ENCODE peak calls at places on chromosome 19, in seven cellular contexts. L, Q, A, N, M, H and S are unnamed samples.
A peak's percentile ranks its signal among the peaks of the same experiment; 100 is the strongest.

GRCh38 chr19:4089400-4089908 is 22.8 kb upstream of the ZBTB7A start:
- DNase-seq in L (no peak), Q (peak; percentile 40), A (peak; percentile 39), N (no peak), M (no peak), H (no peak), S (no peak)

GRCh38 chr19:52923782-52924593 is 760 bp upstream of the ZNF888 start:
- DNase-seq in L (no peak), Q (no peak), A (peak; percentile 74), N (no peak), M (peak; percentile 27), H (no peak), S (no peak)

GRCh38 chr19:47003611-47003935 is 16.1 kb upstream of the NPAS1 start:
- DNase-seq in L (no peak), Q (no peak), A (no peak), N (peak; percentile 10), M (no peak), H (no peak), S (no peak)

GRCh38 chr19:17073869-17074627 is 1.2 kb downstream of the HAUS8 start:
- DNase-seq in L (no peak), Q (no peak), A (peak; percentile 42), N (peak; percentile 16), M (no peak), H (no peak), S (no peak)

GRCh38 chr19:38173324-38174041 is 50.5 kb downstream of the DPF1 start:
- DNase-seq in L (no peak), Q (no peak), A (no peak), N (peak; percentile 36), M (peak; percentile 85), H (peak; percentile 99), S (no peak)

GRCh38 chr19:56664511-56664910 is 7.0 kb downstream of the ZNF835 start:
- DNase-seq in L (no peak), Q (no peak), A (no peak), N (no peak), M (no peak), H (no peak), S (no peak)

GRCh38 chr19:46599716-46600392 is 1.3 kb upstream of the CALM3 start:
- DNase-seq in L (no peak), Q (no peak), A (no peak), N (no peak), M (no peak), H (no peak), S (no peak)

GRCh38 chr19:1325568-1326294 is 40.1 kb downstream of the EFNA2 start:
- DNase-seq in L (no peak), Q (no peak), A (no peak), N (no peak), M (no peak), H (no peak), S (no peak)

GRCh38 chr19:48135411-48135810 is 24.8 kb upstream of the PLA2G4C start:
- DNase-seq in L (no peak), Q (no peak), A (no peak), N (no peak), M (no peak), H (no peak), S (no peak)

GRCh38 chr19:37929512-37929911 is 22.5 kb downstream of the SIPA1L3 start:
- DNase-seq in L (no peak), Q (no peak), A (no peak), N (no peak), M (no peak), H (no peak), S (no peak)

GRCh38 chr19:12703056-12703455 is 6.6 kb upstream of the FBXW9 start:
- DNase-seq in L (no peak), Q (no peak), A (no peak), N (peak; percentile 43), M (peak; percentile 34), H (peak; percentile 57), S (no peak)

GRCh38 chr19:38658462-38659306 is 11.2 kb downstream of the ACTN4 start:
- DNase-seq in L (peak; percentile 93), Q (no peak), A (peak; percentile 56), N (peak; percentile 100), M (peak; percentile 100), H (peak; percentile 99), S (peak; percentile 100)

GRCh38 chr19:492091-492531 is 4.2 kb upstream of the MADCAM1 start:
- DNase-seq in L (no peak), Q (peak; percentile 46), A (no peak), N (no peak), M (no peak), H (no peak), S (no peak)

GRCh38 chr19:2476451-2477140 is 669 bp downstream of the GADD45B start:
- DNase-seq in L (peak; percentile 83), Q (peak; percentile 64), A (peak; percentile 67), N (peak; percentile 74), M (peak; percentile 76), H (peak; percentile 67), S (peak; percentile 16)

GRCh38 chr19:10835754-10836477 is at the start of gene TMED1:
- DNase-seq in L (peak; percentile 89), Q (peak; percentile 95), A (peak; percentile 100), N (peak; percentile 98), M (peak; percentile 98), H (peak; percentile 99), S (peak; percentile 99)

GRCh38 chr19:16022251-16022650 is 54.0 kb upstream of the TPM4 start:
- DNase-seq in L (no peak), Q (no peak), A (no peak), N (no peak), M (no peak), H (no peak), S (no peak)

GRCh38 chr19:39104104-39104708 is 20.0 kb downstream of the ACP7 start:
- DNase-seq in L (no peak), Q (no peak), A (no peak), N (no peak), M (no peak), H (no peak), S (no peak)

GRCh38 chr19:7887408-7888144 is 734 bp upstream of the LRRC8E start:
- DNase-seq in L (no peak), Q (no peak), A (peak; percentile 5), N (no peak), M (no peak), H (no peak), S (no peak)

GRCh38 chr19:43439183-43440063 is 24.7 kb downstream of the TEX101 start:
- DNase-seq in L (no peak), Q (peak; percentile 57), A (no peak), N (no peak), M (peak; percentile 19), H (peak; percentile 48), S (peak; percentile 4)

GRCh38 chr19:5128251-5128931 is 159.5 kb downstream of the KDM4B start:
- DNase-seq in L (no peak), Q (no peak), A (no peak), N (peak; percentile 75), M (peak; percentile 83), H (no peak), S (peak; percentile 36)

GRCh38 chr19:52451241-52451640 is 2.1 kb upstream of the ZNF578 start:
- DNase-seq in L (no peak), Q (no peak), A (no peak), N (no peak), M (no peak), H (no peak), S (no peak)

GRCh38 chr19:41597600-41598041 is 21.7 kb downstream of the CEACAM21 start:
- DNase-seq in L (peak; percentile 21), Q (peak; percentile 77), A (peak; percentile 70), N (peak; percentile 55), M (peak; percentile 42), H (peak; percentile 53), S (peak; percentile 64)

GRCh38 chr19:52734340-52734892 is 428 bp downstream of the ZNF611 start:
- DNase-seq in L (no peak), Q (no peak), A (peak; percentile 15), N (no peak), M (peak; percentile 22), H (peak; percentile 9), S (no peak)

GRCh38 chr19:532578-533484 is 1.3 kb downstream of the CDC34 start:
- DNase-seq in L (peak; percentile 37), Q (peak; percentile 47), A (peak; percentile 68), N (peak; percentile 64), M (peak; percentile 58), H (peak; percentile 85), S (peak; percentile 66)